ENCODE peak calls at places on chromosomes 3 and 15, in four cellular contexts. D is HepG2, N is H1, K is GM12878. S is an unnamed sample.

GRCh38 chr3:14377838-14378169 is 24.6 kb upstream of the SLC6A6 start:
- DNase-seq in D (no peak), N (no peak), K (peak), S (no peak)

GRCh38 chr15:27951191-27951890 is 147.8 kb downstream of the OCA2 start:
- DNase-seq in D (no peak), N (no peak), K (no peak), S (no peak)

GRCh38 chr3:65833761-65834505 is 204.8 kb downstream of the MAGI1 start:
- DNase-seq in D (no peak), N (no peak), K (no peak), S (no peak)

GRCh38 chr3:100103558-100104441 is 10.5 kb downstream of the FILIP1L start:
- DNase-seq in D (peak), N (no peak), K (peak), S (no peak)

GRCh38 chr15:38610748-38611147 is 46.1 kb upstream of the RASGRP1 start:
- DNase-seq in D (no peak), N (no peak), K (no peak), S (no peak)

GRCh38 chr3:189338366-189338765 is 166.6 kb downstream of the TPRG1 start:
- DNase-seq in D (no peak), N (no peak), K (no peak), S (no peak)

GRCh38 chr15:98069256-98069655 is 108.8 kb downstream of the ARRDC4 start:
- DNase-seq in D (no peak), N (no peak), K (no peak), S (no peak)

GRCh38 chr3:160372780-160373179 is 26.2 kb downstream of the IFT80 start:
- DNase-seq in D (no peak), N (no peak), K (no peak), S (no peak)

GRCh38 chr3:197006446-197006845 is 23.2 kb downstream of the MELTF start:
- DNase-seq in D (no peak), N (no peak), K (no peak), S (no peak)

GRCh38 chr3:8328971-8329370 is 172.7 kb upstream of the LMCD1 start:
- DNase-seq in D (no peak), N (no peak), K (no peak), S (no peak)

GRCh38 chr3:25380222-25380739 is 47.8 kb upstream of the RARB start:
- DNase-seq in D (no peak), N (no peak), K (no peak), S (no peak)

GRCh38 chr15:49313650-49314049 is 109.4 kb upstream of the FGF7 start:
- DNase-seq in D (no peak), N (no peak), K (no peak), S (no peak)

GRCh38 chr3:181629029-181629428 is 82.7 kb upstream of the SOX2 start:
- DNase-seq in D (no peak), N (no peak), K (no peak), S (no peak)

GRCh38 chr3:37499820-37500219 is 325.4 kb upstream of the LRRFIP2 start:
- DNase-seq in D (no peak), N (no peak), K (no peak), S (no peak)

GRCh38 chr3:126270145-126270811 is 86.9 kb downstream of the KLF15 start:
- DNase-seq in D (no peak), N (no peak), K (no peak), S (no peak)

GRCh38 chr15:63476229-63476632 is 28.2 kb upstream of the USP3 start:
- DNase-seq in D (peak), N (no peak), K (no peak), S (no peak)

GRCh38 chr15:37756407-37756806 is 178.0 kb upstream of the TMCO5A start:
- DNase-seq in D (no peak), N (no peak), K (no peak), S (no peak)

GRCh38 chr3:101690972-101691371 is 4.5 kb upstream of the RPL24 start:
- DNase-seq in D (no peak), N (no peak), K (no peak), S (peak)

DNA sequence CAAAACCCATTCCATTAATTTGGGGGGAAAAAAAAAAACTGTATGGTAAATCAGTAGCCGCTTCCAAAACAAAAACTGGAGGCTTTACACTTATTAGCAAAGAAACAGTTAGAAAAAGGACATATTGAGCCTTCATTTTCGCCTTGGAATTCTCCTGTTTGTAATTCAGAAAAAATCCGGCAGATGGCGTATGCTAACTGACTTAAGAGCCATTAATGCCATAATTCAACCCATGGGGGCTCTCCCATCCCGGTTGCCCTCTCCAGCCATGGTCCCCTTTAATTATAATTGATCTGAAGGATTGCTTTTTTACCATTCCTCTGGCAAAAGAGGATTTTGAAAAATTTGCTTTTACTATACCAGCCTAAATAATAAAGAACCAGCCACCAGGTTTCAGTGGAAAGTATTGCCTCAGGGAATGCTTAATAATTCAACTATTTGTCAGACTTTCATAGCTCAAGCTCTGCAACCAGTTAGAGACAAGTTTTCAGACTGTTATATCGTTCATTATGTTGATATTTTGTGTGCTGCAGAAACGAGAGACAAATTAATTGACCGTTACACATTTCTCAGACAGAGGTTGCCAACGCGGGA is 9.4 kb upstream of the RPL24 start:
- DNase-seq in D (peak), N (no peak), K (no peak), S (no peak)
- H3K9ac ChIP-seq in D (no peak), N (no peak), K (no peak), S (no peak)

GRCh38 chr3:43215684-43216336 is 70.5 kb upstream of the SNRK start:
- DNase-seq in D (no peak), N (no peak), K (no peak), S (no peak)

GRCh38 chr3:43218921-43219320 is 67.4 kb upstream of the SNRK start:
- DNase-seq in D (no peak), N (no peak), K (no peak), S (no peak)

GRCh38 chr3:43218156-43218555 is 68.2 kb upstream of the SNRK start:
- DNase-seq in D (no peak), N (no peak), K (no peak), S (no peak)

GRCh38 chr3:43217206-43217605 is 69.1 kb upstream of the SNRK start:
- DNase-seq in D (no peak), N (no peak), K (no peak), S (no peak)

GRCh38 chr3:43217633-43218032 is 68.7 kb upstream of the SNRK start:
- DNase-seq in D (no peak), N (peak), K (no peak), S (no peak)
- TF ChIP-seq HDAC6 in D (no peak), N (no peak), K (no peak), S (no peak)

GRCh38 chr3:17639765-17640164 is 102.7 kb downstream of the TBC1D5 start:
- DNase-seq in D (peak), N (no peak), K (no peak), S (no peak)

GRCh38 chr3:17640466-17640865 is 102.0 kb downstream of the TBC1D5 start:
- DNase-seq in D (no peak), N (no peak), K (no peak), S (no peak)

GRCh38 chr3:17638351-17638750 is 104.1 kb downstream of the TBC1D5 start:
- DNase-seq in D (no peak), N (no peak), K (no peak), S (no peak)

GRCh38 chr3:17642474-17642873 is 100.0 kb downstream of the TBC1D5 start:
- DNase-seq in D (no peak), N (no peak), K (no peak), S (no peak)

GRCh38 chr3:17639257-17639656 is 103.2 kb downstream of the TBC1D5 start:
- DNase-seq in D (no peak), N (no peak), K (no peak), S (no peak)
- H3K9ac ChIP-seq in D (no peak), N (no peak), K (no peak), S (no peak)

DNA sequence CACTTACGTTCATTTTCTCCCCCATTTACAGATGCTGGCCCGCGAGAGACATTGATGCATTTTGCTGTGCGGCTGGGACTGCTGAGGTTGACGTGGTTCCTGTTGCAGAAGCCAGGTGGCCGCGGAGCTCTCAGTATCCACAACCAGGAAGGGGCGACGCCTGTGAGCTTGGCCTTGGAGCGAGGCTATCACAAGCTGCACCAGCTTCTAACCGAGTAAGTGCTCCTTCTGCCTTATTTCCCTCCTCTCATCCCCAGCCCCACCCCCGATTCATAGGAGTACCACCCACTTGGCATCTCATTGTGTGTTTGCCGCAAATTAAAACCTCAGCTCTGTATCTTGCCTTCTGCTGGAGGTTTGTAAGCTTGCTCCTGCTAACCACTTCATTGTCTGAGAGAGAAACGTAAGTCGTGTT is 163.3 kb downstream of the AKAP13 start:
- DNase-seq in D (no peak), N (peak), K (no peak), S (no peak)
- TF ChIP-seq HDAC6 in D (no peak), N (no peak), K (no peak), S (no peak)

GRCh38 chr3:134795776-134796312 is 784 bp downstream of the EPHB1 start:
- DNase-seq in D (no peak), N (peak), K (no peak), S (no peak)
- H3K9ac ChIP-seq in D (no peak), N (no peak), K (peak), S (no peak)

DNA sequence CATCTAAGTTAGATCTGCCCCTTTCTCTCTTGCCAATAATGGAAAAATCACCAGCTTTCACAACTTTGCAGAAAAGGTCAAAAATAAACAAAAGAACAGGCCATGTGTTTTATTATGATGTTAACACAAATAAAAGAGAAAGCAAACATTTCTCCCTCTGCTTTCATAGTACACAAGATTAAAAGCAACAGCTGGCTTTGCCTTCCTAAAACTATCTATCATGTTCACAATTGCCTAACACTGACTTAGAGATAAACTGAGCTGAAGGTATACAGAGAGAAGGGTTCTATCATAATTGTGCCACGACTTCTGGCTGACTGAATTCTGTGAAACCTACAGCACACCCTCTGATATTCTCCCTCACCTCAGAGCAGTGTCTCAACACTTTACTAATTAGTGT is 29.4 kb downstream of the AADAC start:
- DNase-seq in D (no peak), N (no peak), K (no peak), S (no peak)
- TF ChIP-seq HDAC6 in D (no peak), N (no peak), K (no peak), S (no peak)

GRCh38 chr3:149582395-149582794 is 75.4 kb downstream of the WWTR1 start:
- DNase-seq in D (no peak), N (no peak), K (no peak), S (no peak)

GRCh38 chr3:149585401-149585726 is 72.5 kb downstream of the WWTR1 start:
- DNase-seq in D (no peak), N (no peak), K (peak), S (no peak)

GRCh38 chr3:149586871-149587270 is 71.0 kb downstream of the WWTR1 start:
- DNase-seq in D (no peak), N (no peak), K (no peak), S (no peak)

GRCh38 chr3:149581681-149582349 is 76.0 kb downstream of the WWTR1 start:
- DNase-seq in D (no peak), N (no peak), K (no peak), S (no peak)

DNA sequence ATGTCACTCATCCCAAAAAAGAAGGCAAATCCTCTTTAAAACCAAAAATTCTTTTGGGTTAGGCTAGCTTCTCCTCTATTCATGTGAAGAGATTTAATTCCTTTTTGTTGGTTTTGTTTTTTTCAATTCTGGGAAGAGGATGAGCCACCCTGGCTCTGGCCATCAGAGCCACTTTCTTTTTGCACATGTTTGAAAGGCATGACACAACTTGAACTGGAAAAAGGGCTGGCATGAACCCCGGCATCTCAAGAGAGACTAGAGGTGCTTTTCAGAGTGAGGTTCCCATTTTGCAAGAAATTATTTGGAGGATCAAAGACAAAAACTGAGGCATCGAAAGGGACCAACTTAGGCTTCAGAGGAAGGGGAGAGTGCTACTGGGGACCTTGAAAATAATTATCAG is 73.6 kb downstream of the WWTR1 start:
- DNase-seq in D (no peak), N (no peak), K (no peak), S (no peak)
- H3K9ac ChIP-seq in D (no peak), N (no peak), K (no peak), S (no peak)

GRCh38 chr3:89847955-89848354 is 740.5 kb downstream of the EPHA3 start:
- DNase-seq in D (no peak), N (no peak), K (no peak), S (no peak)

GRCh38 chr3:89851974-89852621 is 744.7 kb downstream of the EPHA3 start:
- DNase-seq in D (peak), N (peak), K (no peak), S (no peak)
- TF ChIP-seq HDAC6 in D (no peak), N (no peak), K (no peak), S (no peak)

GRCh38 chr3:129311054-129311902 is 32.6 kb downstream of the HMCES start:
- DNase-seq in D (no peak), N (no peak), K (no peak), S (no peak)
- H3K9ac ChIP-seq in D (no peak), N (no peak), K (no peak), S (no peak)

S was measured in K562.